ENCODE peak calls at places on chromosomes 13 and 19, in five cellular contexts. X is NB4, Y is left ventricle myocardium inferior, R is Caco-2, U is suprapubic skin. Z is an unnamed sample.

GRCh38 chr13:29749401-29750177 is 100.8 kb downstream of the UBL3 start:
- DNase-seq in X (no peak), Y (no peak), R (no peak), U (no peak), Z (no peak)

GRCh38 chr19:35791814-35792279 is 16.5 kb downstream of the ARHGAP33 start:
- DNase-seq in X (no peak), Y (no peak), R (no peak), U (peak; percentile 60), Z (no peak)

GRCh38 chr19:42420055-42420544 is 7.1 kb downstream of the LIPE start:
- DNase-seq in X (peak; percentile 58), Y (no peak), R (peak; percentile 71), U (no peak), Z (no peak)

GRCh38 chr13:97798171-97798821 is 155.2 kb upstream of the IPO5 start:
- DNase-seq in X (no peak), Y (no peak), R (no peak), U (no peak), Z (no peak)

GRCh38 chr19:16952046-16952445 is 63.2 kb downstream of the F2RL3 start:
- DNase-seq in X (no peak), Y (no peak), R (no peak), U (peak; percentile 68), Z (no peak)

GRCh38 chr13:42786696-42787095 is 5.3 kb downstream of the FAM216B start:
- DNase-seq in X (no peak), Y (no peak), R (no peak), U (no peak), Z (no peak)

GRCh38 chr19:17159466-17160393 is 55.4 kb upstream of the USE1 start:
- DNase-seq in X (no peak), Y (no peak), R (no peak), U (no peak), Z (peak; percentile 4)

GRCh38 chr13:33229446-33230177 is 55.9 kb downstream of the STARD13 start:
- DNase-seq in X (no peak), Y (no peak), R (no peak), U (no peak), Z (no peak)

GRCh38 chr13:98374750-98375149 is 197.7 kb upstream of the RNF113B start:
- DNase-seq in X (no peak), Y (no peak), R (no peak), U (no peak), Z (no peak)

GRCh38 chr13:30423891-30424290 is 1.6 kb downstream of the UBE2L5 start:
- DNase-seq in X (no peak), Y (no peak), R (no peak), U (no peak), Z (no peak)

GRCh38 chr13:61685683-61686013 is 270.0 kb upstream of the PCDH20 start:
- DNase-seq in X (peak; percentile 11), Y (no peak), R (peak; percentile 48), U (no peak), Z (no peak)

DNA sequence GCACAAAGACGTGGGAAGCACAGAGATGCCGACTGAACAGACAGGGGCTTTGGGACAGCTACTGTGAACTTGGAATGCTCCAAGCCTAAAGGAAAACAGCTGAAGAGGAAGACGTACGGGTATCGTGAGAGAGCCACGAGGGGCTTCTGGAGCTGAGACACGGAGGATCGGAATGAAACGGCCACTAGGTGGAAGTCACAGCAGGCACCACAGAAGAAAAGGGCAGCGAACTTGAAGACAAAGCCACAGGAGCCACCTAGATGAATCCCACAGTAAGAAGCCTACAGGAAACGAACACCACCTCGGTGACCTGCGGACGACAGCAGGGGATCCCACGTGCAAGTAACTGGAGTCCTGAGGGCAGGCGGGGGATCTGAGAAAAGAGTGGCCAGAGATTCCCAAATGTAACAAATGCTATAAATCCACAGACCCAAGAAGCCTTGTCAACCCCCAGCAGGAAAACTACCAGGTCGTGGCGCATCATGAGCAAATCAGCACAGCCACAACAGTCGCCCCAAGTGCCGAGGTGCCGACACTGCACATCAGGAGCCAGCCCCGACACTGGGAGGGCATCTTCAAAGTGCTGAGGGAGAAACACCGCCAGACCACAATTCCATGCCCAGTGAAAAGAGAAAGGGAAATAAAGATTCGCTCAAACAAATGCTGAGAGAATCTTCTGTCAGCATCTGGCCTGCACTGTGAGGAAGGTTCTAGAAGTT is 39.3 kb upstream of the ISYNA1 start:
- DNase-seq in X (peak; percentile 56), Y (no peak), R (no peak), U (no peak), Z (no peak)
- TF ChIP-seq CTCF in X (peak; percentile 28), Y (peak; percentile 13), R (no peak), U (no peak), Z (peak; percentile 4)

DNA sequence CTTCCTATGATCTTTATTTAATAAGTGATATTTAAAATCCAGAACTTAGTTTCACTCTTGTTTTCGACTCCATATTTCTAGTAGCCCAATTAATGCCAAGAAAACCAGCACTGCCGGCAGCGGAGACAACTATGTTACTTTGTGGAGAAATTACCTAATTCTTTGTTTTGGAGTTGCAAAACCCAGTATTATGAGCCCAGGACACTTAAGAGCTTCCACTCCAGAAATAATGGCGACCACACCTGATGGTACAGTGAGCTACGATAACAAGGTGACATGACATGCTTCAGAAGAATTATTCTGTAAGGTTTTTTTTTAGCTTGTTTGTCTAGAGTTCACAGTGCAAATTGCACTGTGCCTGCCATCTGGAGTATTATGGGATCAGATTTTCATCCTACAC is 136.4 kb downstream of the ZAR1L start:
- DNase-seq in X (no peak), Y (no peak), R (no peak), U (no peak), Z (no peak)
- TF ChIP-seq CTCF in X (no peak), Y (no peak), R (no peak), U (no peak), Z (no peak)

DNA sequence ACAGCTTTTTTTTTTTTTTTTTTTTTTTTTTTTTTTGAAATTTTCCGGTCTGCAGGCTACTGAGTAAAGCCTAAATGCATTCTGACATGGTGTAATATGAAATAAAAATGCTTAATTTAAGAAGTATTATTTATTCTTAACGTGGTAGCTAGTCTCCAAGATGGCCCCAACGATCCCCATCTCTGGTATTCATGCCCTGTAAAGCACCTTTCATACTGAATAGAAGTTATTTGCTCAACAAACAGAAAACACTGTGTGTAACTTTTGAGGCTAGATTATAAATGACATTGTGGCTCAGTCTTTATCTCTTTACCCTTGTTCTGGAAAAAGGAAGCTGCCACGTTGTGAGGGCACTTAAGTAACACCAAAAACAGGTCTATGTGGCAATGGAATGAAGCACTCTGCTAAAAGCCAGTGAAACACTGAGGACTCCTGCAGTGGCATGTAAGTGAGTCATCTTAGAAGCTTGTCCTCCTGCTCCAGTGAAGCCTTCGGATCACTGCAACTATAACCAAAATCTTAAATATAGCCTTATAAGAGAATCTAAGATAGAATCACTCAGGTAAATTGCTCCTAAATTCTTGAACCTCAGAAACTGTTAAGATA is 128.7 kb downstream of the UGGT2 start:
- DNase-seq in X (peak; percentile 88), Y (no peak), R (peak; percentile 51), U (no peak), Z (no peak)
- TF ChIP-seq CTCF in X (no peak), Y (no peak), R (no peak), U (no peak), Z (no peak)

DNA sequence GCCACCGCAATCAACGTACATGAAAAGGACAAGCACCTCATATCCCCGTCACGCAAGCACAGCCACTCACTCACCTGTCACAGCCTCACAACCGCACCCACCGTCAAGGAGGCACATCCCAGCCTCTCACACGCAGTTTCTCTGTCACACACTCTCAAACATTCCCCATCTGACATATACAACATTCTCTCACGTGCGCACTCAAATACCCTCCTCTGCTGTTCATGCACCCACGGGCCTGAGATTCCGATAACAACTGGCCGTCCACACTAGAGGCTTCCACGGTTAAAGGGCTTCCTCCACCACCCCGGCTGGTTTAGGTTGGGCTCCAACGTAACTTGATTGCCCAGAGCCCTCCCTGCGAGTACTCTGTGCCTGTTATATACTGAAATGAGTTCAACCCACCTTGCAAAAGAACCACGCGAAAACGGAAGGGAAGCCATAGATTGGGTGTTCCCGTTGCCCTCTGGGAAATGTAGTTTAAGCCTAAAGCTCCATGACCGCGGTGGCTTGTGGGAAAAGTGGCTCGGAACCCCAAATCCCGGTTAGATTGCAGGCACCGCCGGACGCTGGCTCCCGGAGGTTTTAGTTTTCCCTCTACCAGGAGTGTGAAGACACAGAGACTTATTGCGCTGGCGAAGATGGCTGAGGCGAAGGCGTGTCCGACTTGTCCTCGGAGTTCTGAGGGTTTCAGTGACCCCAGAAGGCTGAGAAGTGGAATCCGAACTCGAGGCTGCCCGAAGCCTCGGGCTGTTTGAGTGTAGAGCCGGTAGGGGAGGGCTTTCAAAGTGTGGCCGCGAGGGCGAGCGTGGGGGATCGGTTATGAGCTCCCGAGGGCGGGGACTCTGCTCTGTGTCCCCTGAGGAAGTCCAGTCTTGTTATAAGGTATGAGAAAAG is at the start of gene ZNF573:
- DNase-seq in X (peak; percentile 88), Y (peak; percentile 82), R (peak; percentile 90), U (peak; percentile 91), Z (peak; percentile 67)
- TF ChIP-seq CTCF in X (no peak), Y (peak; percentile 44), R (no peak), U (peak; percentile 3), Z (no peak)

GRCh38 chr19:51107406-51108065 is 673 bp downstream of the CTU1 start:
- DNase-seq in X (no peak), Y (no peak), R (no peak), U (no peak), Z (no peak)

GRCh38 chr19:51111606-51112005 is 3.4 kb upstream of the CTU1 start:
- DNase-seq in X (peak; percentile 25), Y (no peak), R (no peak), U (no peak), Z (no peak)

GRCh38 chr19:51108805-51109146 is 567 bp upstream of the CTU1 start:
- DNase-seq in X (no peak), Y (no peak), R (no peak), U (no peak), Z (no peak)

GRCh38 chr19:51110666-51110971 is 2.4 kb upstream of the CTU1 start:
- DNase-seq in X (no peak), Y (no peak), R (no peak), U (no peak), Z (no peak)

DNA sequence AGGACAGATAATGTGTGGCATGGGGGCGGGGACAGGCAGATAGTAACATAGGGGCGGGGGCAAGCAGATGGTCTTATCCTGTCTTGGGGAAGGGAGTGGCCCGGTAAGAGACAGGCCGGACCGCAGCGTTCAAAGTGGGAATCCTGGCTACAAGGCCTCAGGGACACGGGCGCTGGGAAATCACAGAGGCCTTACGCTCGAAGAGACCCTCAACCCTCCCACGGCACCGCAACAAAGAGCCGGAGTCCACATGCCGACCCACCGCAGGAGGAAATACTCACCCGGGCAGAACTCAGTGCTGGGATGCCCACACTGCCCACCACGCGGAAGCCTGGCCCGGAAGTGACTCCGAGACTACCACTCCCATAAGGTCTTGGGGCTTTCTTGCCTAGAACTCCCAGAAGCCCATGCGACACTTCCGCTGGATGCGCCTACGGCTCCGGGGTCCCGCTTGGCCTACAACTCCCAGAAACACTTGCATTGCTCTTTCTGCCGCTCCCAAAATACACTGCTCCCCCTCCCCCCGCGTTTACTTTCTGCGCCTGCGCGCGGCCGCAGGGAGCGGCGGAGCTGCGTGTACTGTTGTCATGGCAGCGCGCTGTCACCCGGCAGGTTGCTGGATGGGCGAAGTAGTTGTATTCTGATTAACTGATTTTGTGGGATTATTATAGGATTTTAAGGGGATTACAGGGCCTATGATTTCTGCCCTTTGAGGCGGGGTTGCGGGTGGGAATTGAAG is at the start of gene CTU1:
- DNase-seq in X (peak; percentile 99), Y (peak; percentile 98), R (peak; percentile 99), U (peak; percentile 98), Z (peak; percentile 99)
- TF ChIP-seq CTCF in X (no peak), Y (peak; percentile 38), R (no peak), U (no peak), Z (no peak)

GRCh38 chr19:940591-941291 is 14.9 kb downstream of the ARID3A start:
- DNase-seq in X (no peak), Y (peak; percentile 76), R (no peak), U (peak; percentile 89), Z (peak; percentile 75)
- TF ChIP-seq CTCF in X (no peak), Y (no peak), R (no peak), U (no peak), Z (peak; percentile 32)

Z was measured in LNCaP clone FGC.